ENCODE peak calls at places on chromosomes 7 and 10, in nine cellular contexts. C, P, B, R, J, Z, D, L and X are unnamed samples.

GRCh38 chr10:12726971-12727831 is 274.3 kb downstream of the CCDC3 start:
- DNase-seq in C (no peak), P (no peak), B (no peak), R (no peak), J (no peak), Z (no peak), D (no peak), L (no peak), X (no peak)

GRCh38 chr10:110076559-110077318 is 69.0 kb downstream of the ADD3 start:
- DNase-seq in C (no peak), P (no peak), B (no peak), R (peak), J (no peak), Z (no peak), D (peak), L (peak), X (no peak)

GRCh38 chr7:90769036-90769435 is 172.9 kb downstream of the CDK14 start:
- DNase-seq in C (no peak), P (no peak), B (no peak), R (peak), J (no peak), Z (no peak), D (no peak), L (no peak), X (no peak)

GRCh38 chr7:4882169-4882741 is 1.3 kb downstream of the RADIL start:
- DNase-seq in C (peak), P (no peak), B (no peak), R (peak), J (peak), Z (peak), D (no peak), L (peak), X (no peak)

GRCh38 chr7:128194533-128195282 is 46.4 kb upstream of the LEP start:
- DNase-seq in C (no peak), P (no peak), B (peak), R (no peak), J (no peak), Z (no peak), D (no peak), L (no peak), X (no peak)

GRCh38 chr10:132504501-132505272 is 32.9 kb upstream of the INPP5A start:
- DNase-seq in C (no peak), P (no peak), B (no peak), R (no peak), J (peak), Z (no peak), D (no peak), L (no peak), X (peak)

GRCh38 chr10:27446091-27446918 is 57.8 kb upstream of the RAB18 start:
- DNase-seq in C (no peak), P (no peak), B (no peak), R (peak), J (no peak), Z (no peak), D (peak), L (peak), X (no peak)

GRCh38 chr10:90983940-90984549 is 63.2 kb upstream of the ANKRD1 start:
- DNase-seq in C (no peak), P (no peak), B (no peak), R (no peak), J (no peak), Z (no peak), D (no peak), L (no peak), X (no peak)

GRCh38 chr7:22563621-22564241 is 63.7 kb upstream of the STEAP1B start:
- DNase-seq in C (no peak), P (no peak), B (no peak), R (peak), J (no peak), Z (peak), D (no peak), L (no peak), X (no peak)

GRCh38 chr7:147525295-147525694 is 1065.3 kb upstream of the C7orf33 start:
- DNase-seq in C (no peak), P (no peak), B (no peak), R (no peak), J (no peak), Z (no peak), D (no peak), L (no peak), X (no peak)

GRCh38 chr7:7862393-7862792 is 106.2 kb upstream of the GLCCI1 start:
- DNase-seq in C (no peak), P (no peak), B (no peak), R (peak), J (no peak), Z (no peak), D (no peak), L (no peak), X (no peak)

GRCh38 chr7:44624306-44624705 is 17.9 kb downstream of the OGDH start:
- DNase-seq in C (no peak), P (no peak), B (no peak), R (no peak), J (no peak), Z (no peak), D (no peak), L (no peak), X (no peak)

GRCh38 chr7:89316584-89316983 is 521.0 kb upstream of the TEX47 start:
- DNase-seq in C (no peak), P (no peak), B (no peak), R (no peak), J (no peak), Z (no peak), D (no peak), L (no peak), X (no peak)

GRCh38 chr7:55245271-55245723 is 119.8 kb upstream of the LANCL2 start:
- DNase-seq in C (no peak), P (no peak), B (no peak), R (peak), J (no peak), Z (no peak), D (no peak), L (peak), X (no peak)

GRCh38 chr10:88525371-88526079 is 57.6 kb downstream of the RNLS start:
- DNase-seq in C (no peak), P (no peak), B (no peak), R (peak), J (no peak), Z (no peak), D (no peak), L (peak), X (no peak)

GRCh38 chr7:156378806-156379205 is 261.8 kb upstream of the RNF32 start:
- DNase-seq in C (peak), P (no peak), B (no peak), R (no peak), J (no peak), Z (no peak), D (no peak), L (no peak), X (no peak)

GRCh38 chr10:98309366-98310355 is 41.7 kb upstream of the LOXL4 start:
- DNase-seq in C (peak), P (peak), B (peak), R (peak), J (peak), Z (peak), D (no peak), L (peak), X (peak)

GRCh38 chr7:24283559-24283899 is 461 bp upstream of the NPY start:
- DNase-seq in C (no peak), P (no peak), B (no peak), R (no peak), J (no peak), Z (no peak), D (no peak), L (no peak), X (no peak)

GRCh38 chr7:24466109-24466768 is 107.0 kb upstream of the PALS2 start:
- DNase-seq in C (no peak), P (no peak), B (no peak), R (no peak), J (no peak), Z (no peak), D (no peak), L (no peak), X (no peak)

GRCh38 chr10:78358982-78359381 is 325.3 kb downstream of the RPS24 start:
- DNase-seq in C (no peak), P (no peak), B (no peak), R (no peak), J (no peak), Z (no peak), D (no peak), L (no peak), X (no peak)

GRCh38 chr10:70977621-70978020 is 89.3 kb upstream of the PCBD1 start:
- DNase-seq in C (no peak), P (no peak), B (no peak), R (no peak), J (no peak), Z (no peak), D (no peak), L (no peak), X (no peak)

GRCh38 chr7:26850193-26850651 is 14.2 kb downstream of the SKAP2 start:
- DNase-seq in C (no peak), P (no peak), B (no peak), R (peak), J (no peak), Z (no peak), D (no peak), L (no peak), X (no peak)

GRCh38 chr7:98619450-98620321 is 2.6 kb downstream of the NPTX2 start:
- DNase-seq in C (no peak), P (no peak), B (no peak), R (peak), J (no peak), Z (peak), D (no peak), L (no peak), X (no peak)

GRCh38 chr7:54961391-54961790 is 57.4 kb upstream of the EGFR start:
- DNase-seq in C (no peak), P (no peak), B (no peak), R (no peak), J (no peak), Z (no peak), D (no peak), L (no peak), X (no peak)

GRCh38 chr10:74018241-74018640 is 20.3 kb downstream of the VCL start:
- DNase-seq in C (no peak), P (no peak), B (no peak), R (no peak), J (no peak), Z (no peak), D (no peak), L (no peak), X (no peak)

GRCh38 chr7:80182630-80183276 is 48.1 kb downstream of the GNAI1 start:
- DNase-seq in C (no peak), P (no peak), B (no peak), R (peak), J (no peak), Z (no peak), D (no peak), L (no peak), X (no peak)

GRCh38 chr10:46094931-46095755 is 49.1 kb upstream of the MSMB start:
- DNase-seq in C (no peak), P (no peak), B (peak), R (no peak), J (peak), Z (no peak), D (no peak), L (no peak), X (no peak)

GRCh38 chr10:283140-283479 is 147.9 kb downstream of the ZMYND11 start:
- DNase-seq in C (no peak), P (no peak), B (no peak), R (no peak), J (no peak), Z (no peak), D (no peak), L (no peak), X (no peak)

GRCh38 chr10:63133787-63134557 is 844 bp downstream of the NRBF2 start:
- DNase-seq in C (no peak), P (peak), B (no peak), R (peak), J (no peak), Z (no peak), D (peak), L (peak), X (no peak)

GRCh38 chr7:36904802-36905201 is 180.5 kb upstream of the AOAH start:
- DNase-seq in C (no peak), P (no peak), B (no peak), R (no peak), J (no peak), Z (no peak), D (no peak), L (no peak), X (no peak)

GRCh38 chr7:82446897-82447296 is 3.3 kb upstream of the CACNA2D1 start:
- DNase-seq in C (no peak), P (no peak), B (no peak), R (no peak), J (no peak), Z (no peak), D (no peak), L (no peak), X (no peak)

GRCh38 chr7:45869426-45869825 is 3.5 kb downstream of the CCDC201 start:
- DNase-seq in C (no peak), P (no peak), B (no peak), R (peak), J (no peak), Z (no peak), D (no peak), L (peak), X (peak)

GRCh38 chr7:80498481-80499349 is 13.1 kb downstream of the GNAT3 start:
- DNase-seq in C (no peak), P (no peak), B (no peak), R (peak), J (no peak), Z (no peak), D (no peak), L (peak), X (no peak)

GRCh38 chr7:92057375-92057774 is 76.9 kb downstream of the CYP51A1 start:
- DNase-seq in C (peak), P (no peak), B (no peak), R (no peak), J (no peak), Z (no peak), D (no peak), L (no peak), X (no peak)

GRCh38 chr7:23955600-23956149 is 245.7 kb downstream of the STK31 start:
- DNase-seq in C (no peak), P (no peak), B (no peak), R (no peak), J (no peak), Z (no peak), D (no peak), L (no peak), X (no peak)

GRCh38 chr7:129969881-129970446 is 17.2 kb upstream of the UBE2H start:
- DNase-seq in C (peak), P (no peak), B (no peak), R (peak), J (no peak), Z (no peak), D (no peak), L (peak), X (no peak)

GRCh38 chr10:27747096-27747451 is 1.5 kb upstream of the MKX start:
- DNase-seq in C (no peak), P (no peak), B (no peak), R (peak), J (no peak), Z (peak), D (no peak), L (no peak), X (no peak)

GRCh38 chr7:151372612-151373265 is 31.1 kb downstream of the NUB1 start:
- DNase-seq in C (no peak), P (no peak), B (peak), R (no peak), J (no peak), Z (no peak), D (no peak), L (no peak), X (no peak)

GRCh38 chr10:86401588-86402282 is 35.1 kb upstream of the GRID1 start:
- DNase-seq in C (no peak), P (no peak), B (no peak), R (no peak), J (no peak), Z (peak), D (no peak), L (no peak), X (peak)

GRCh38 chr7:7911339-7911738 is 57.3 kb upstream of the GLCCI1 start:
- DNase-seq in C (no peak), P (no peak), B (no peak), R (peak), J (no peak), Z (no peak), D (peak), L (peak), X (no peak)